ENCODE peak calls at places on chromosomes 5 and 9, in seven cellular contexts. F, R, X, A, N, I and H are unnamed samples.

GRCh38 chr9:114754574-114754973 is 51.3 kb downstream of the TNFSF15 start:
- DNase-seq in F (no peak), R (peak), X (no peak), A (no peak), N (no peak), I (no peak), H (no peak)

GRCh38 chr5:144142030-144142825 is 28.2 kb downstream of the YIPF5 start:
- DNase-seq in F (no peak), R (peak), X (peak), A (peak), N (peak), I (no peak), H (peak)

GRCh38 chr9:90423661-90424193 is 218.9 kb downstream of the DIRAS2 start:
- DNase-seq in F (no peak), R (no peak), X (no peak), A (no peak), N (no peak), I (no peak), H (no peak)

GRCh38 chr5:120624021-120624563 is 160.0 kb downstream of the PRR16 start:
- DNase-seq in F (no peak), R (no peak), X (no peak), A (no peak), N (peak), I (no peak), H (no peak)

GRCh38 chr5:174157048-174157447 is 111.5 kb downstream of the NSG2 start:
- DNase-seq in F (no peak), R (no peak), X (no peak), A (no peak), N (no peak), I (no peak), H (no peak)

GRCh38 chr9:137161558-137162483 is 8.0 kb downstream of the LRRC26 start:
- DNase-seq in F (no peak), R (no peak), X (no peak), A (no peak), N (no peak), I (no peak), H (no peak)

GRCh38 chr5:159341914-159342313 is 11.6 kb upstream of the IL12B start:
- DNase-seq in F (peak), R (peak), X (no peak), A (peak), N (peak), I (no peak), H (no peak)

GRCh38 chr9:133656211-133657119 is 20.3 kb downstream of the DBH start:
- DNase-seq in F (no peak), R (no peak), X (no peak), A (peak), N (no peak), I (no peak), H (no peak)

GRCh38 chr5:133474851-133475590 is 137.3 kb downstream of the FSTL4 start:
- DNase-seq in F (no peak), R (no peak), X (no peak), A (no peak), N (no peak), I (no peak), H (peak)

GRCh38 chr5:122078116-122078865 is at the start of gene LOX:
- DNase-seq in F (no peak), R (peak), X (no peak), A (no peak), N (peak), I (peak), H (peak)

GRCh38 chr5:68264024-68264956 is 48.7 kb downstream of the PIK3R1 start:
- DNase-seq in F (no peak), R (no peak), X (no peak), A (no peak), N (peak), I (no peak), H (no peak)

GRCh38 chr5:5278815-5279381 is 138.8 kb downstream of the ADAMTS16 start:
- DNase-seq in F (no peak), R (no peak), X (no peak), A (no peak), N (no peak), I (no peak), H (no peak)

GRCh38 chr5:66851306-66851705 is 255.1 kb downstream of the MAST4 start:
- DNase-seq in F (no peak), R (no peak), X (no peak), A (no peak), N (no peak), I (no peak), H (no peak)

GRCh38 chr9:89374176-89374575 is 55.9 kb downstream of the SECISBP2 start:
- DNase-seq in F (no peak), R (peak), X (no peak), A (no peak), N (no peak), I (no peak), H (no peak)

GRCh38 chr5:140882591-140882899 is 621 bp downstream of the PCDHA13 start:
- DNase-seq in F (no peak), R (peak), X (no peak), A (no peak), N (no peak), I (no peak), H (peak)

GRCh38 chr9:75382126-75382525 is 293.8 kb downstream of the OSTF1 start:
- DNase-seq in F (no peak), R (no peak), X (no peak), A (no peak), N (no peak), I (no peak), H (no peak)

GRCh38 chr5:82991678-82992323 is 85.4 kb downstream of the TMEM167A start:
- DNase-seq in F (no peak), R (no peak), X (no peak), A (no peak), N (peak), I (no peak), H (no peak)

GRCh38 chr9:90162326-90162725 is 480.3 kb downstream of the DIRAS2 start:
- DNase-seq in F (no peak), R (no peak), X (no peak), A (no peak), N (no peak), I (no peak), H (no peak)

GRCh38 chr5:136622737-136623136 is 257.4 kb upstream of the TRPC7 start:
- DNase-seq in F (no peak), R (no peak), X (no peak), A (no peak), N (no peak), I (no peak), H (no peak)

GRCh38 chr5:146079695-146080361 is 25.5 kb downstream of the PLAC8L1 start:
- DNase-seq in F (peak), R (peak), X (peak), A (no peak), N (no peak), I (no peak), H (no peak)

GRCh38 chr5:148639081-148639480 is 15.2 kb downstream of the HTR4 start:
- DNase-seq in F (no peak), R (no peak), X (no peak), A (no peak), N (no peak), I (no peak), H (no peak)

GRCh38 chr5:71904852-71905251 is 185.8 kb downstream of the CARTPT start:
- DNase-seq in F (no peak), R (no peak), X (no peak), A (no peak), N (no peak), I (no peak), H (no peak)

GRCh38 chr9:109852561-109852960 is 72.6 kb downstream of the PALM2AKAP2 start:
- DNase-seq in F (no peak), R (no peak), X (no peak), A (no peak), N (no peak), I (no peak), H (no peak)

GRCh38 chr5:152293189-152293588 is 111.9 kb downstream of the NMUR2 start:
- DNase-seq in F (no peak), R (no peak), X (no peak), A (no peak), N (no peak), I (no peak), H (no peak)

GRCh38 chr9:136882109-136882946 is 4.0 kb upstream of the TRAF2 start:
- DNase-seq in F (peak), R (peak), X (peak), A (peak), N (peak), I (peak), H (peak)

GRCh38 chr9:136508729-136509500 is 26.1 kb upstream of the SEC16A start:
- DNase-seq in F (no peak), R (no peak), X (no peak), A (no peak), N (no peak), I (no peak), H (no peak)

GRCh38 chr5:54861212-54861894 is 124.0 kb downstream of the ESM1 start:
- DNase-seq in F (no peak), R (no peak), X (no peak), A (no peak), N (peak), I (no peak), H (no peak)

GRCh38 chr9:122095010-122095767 is 2.1 kb upstream of the TTLL11 start:
- DNase-seq in F (peak), R (peak), X (no peak), A (no peak), N (peak), I (peak), H (peak)

GRCh38 chr9:133532937-133533668 is 1.4 kb upstream of the ADAMTSL2 start:
- DNase-seq in F (peak), R (peak), X (peak), A (peak), N (peak), I (peak), H (peak)

GRCh38 chr9:135244751-135245221 is 157.3 kb downstream of the OLFM1 start:
- DNase-seq in F (no peak), R (no peak), X (no peak), A (no peak), N (no peak), I (peak), H (no peak)

GRCh38 chr5:175059687-175060194 is 335.4 kb downstream of the MSX2 start:
- DNase-seq in F (no peak), R (no peak), X (no peak), A (no peak), N (peak), I (peak), H (peak)

GRCh38 chr5:69510694-69511093 is 18.1 kb downstream of the OCLN start:
- DNase-seq in F (no peak), R (no peak), X (no peak), A (no peak), N (no peak), I (no peak), H (no peak)

GRCh38 chr5:7886849-7887460 is 18.0 kb downstream of the MTRR start:
- DNase-seq in F (no peak), R (peak), X (no peak), A (peak), N (peak), I (no peak), H (no peak)

GRCh38 chr9:110555971-110556370 is 23.6 kb downstream of the SVEP1 start:
- DNase-seq in F (no peak), R (no peak), X (no peak), A (no peak), N (peak), I (peak), H (no peak)